ENCODE peak calls at places on chromosome 11, in seven cellular contexts. F is fibroblast of the aortic adventitia; T is prostate gland; N is OCI-LY7; R is naive thymus-derived CD8-positive, alpha-beta T cell; K is COR-L47; M is stimulated activated CD8-positive, alpha-beta memory T cell treated with anti-CD3 and anti-CD28 coated beads, Interleukin-15, amount 100 ng/mL, for 4 hours. Y is an unnamed sample.
A peak's percentile ranks its signal among the peaks of the same experiment; 100 is the strongest.

GRCh38 chr11:93528757-93529639 is 14.2 kb downstream of the SMCO4 start:
- DNase-seq in F (no peak), T (peak; percentile 28), N (no peak), R (no peak), K (peak; percentile 8), M (no peak), Y (no peak)

GRCh38 chr11:41459602-41460405 is at the start of gene LRRC4C:
- DNase-seq in F (no peak), T (no peak), N (no peak), R (no peak), K (no peak), M (no peak), Y (no peak)

GRCh38 chr11:47907499-47907898 is 59.3 kb upstream of the NUP160 start:
- DNase-seq in F (peak; percentile 70), T (no peak), N (no peak), R (no peak), K (no peak), M (no peak), Y (no peak)

GRCh38 chr11:75105462-75105925 is 8.8 kb upstream of the OR2AT4 start:
- DNase-seq in F (peak; percentile 47), T (no peak), N (no peak), R (no peak), K (peak; percentile 6), M (no peak), Y (no peak)

GRCh38 chr11:33737362-33737821 is 1.2 kb upstream of the CD59 start:
- DNase-seq in F (no peak), T (no peak), N (no peak), R (no peak), K (no peak), M (no peak), Y (no peak)

GRCh38 chr11:73586791-73587190 is 11.1 kb downstream of the FAM168A start:
- DNase-seq in F (no peak), T (no peak), N (no peak), R (no peak), K (no peak), M (no peak), Y (no peak)

GRCh38 chr11:121420398-121420797 is 31.7 kb upstream of the SORL1 start:
- DNase-seq in F (no peak), T (no peak), N (no peak), R (no peak), K (no peak), M (no peak), Y (no peak)

GRCh38 chr11:5257296-5257695 is 2.7 kb upstream of the HBG2 start:
- DNase-seq in F (no peak), T (no peak), N (no peak), R (no peak), K (no peak), M (no peak), Y (no peak)

GRCh38 chr11:22130462-22131053 is 62.3 kb upstream of the ANO5 start:
- DNase-seq in F (no peak), T (no peak), N (peak; percentile 1), R (no peak), K (peak; percentile 34), M (no peak), Y (peak; percentile 69)

GRCh38 chr11:58573451-58574104 is 2.1 kb downstream of the LPXN start:
- DNase-seq in F (peak; percentile 89), T (peak; percentile 50), N (peak; percentile 78), R (no peak), K (no peak), M (peak; percentile 21), Y (peak; percentile 78)

GRCh38 chr11:70478194-70478890 is 80.0 kb downstream of the CTTN start:
- DNase-seq in F (no peak), T (no peak), N (no peak), R (no peak), K (no peak), M (no peak), Y (no peak)

GRCh38 chr11:70087446-70088167 is 9.5 kb downstream of the ANO1 start:
- DNase-seq in F (no peak), T (no peak), N (no peak), R (no peak), K (no peak), M (no peak), Y (no peak)

GRCh38 chr11:44607324-44607962 is 42.0 kb downstream of the CD82 start:
- DNase-seq in F (no peak), T (no peak), N (no peak), R (no peak), K (no peak), M (no peak), Y (no peak)

GRCh38 chr11:2825886-2826678 is 59.5 kb downstream of the CDKN1C start:
- DNase-seq in F (peak; percentile 97), T (peak; percentile 82), N (no peak), R (no peak), K (no peak), M (no peak), Y (no peak)

GRCh38 chr11:61372659-61373058 is 10.5 kb downstream of the TMEM138 start:
- DNase-seq in F (no peak), T (no peak), N (no peak), R (no peak), K (no peak), M (no peak), Y (no peak)

GRCh38 chr11:92349478-92350156 is 125.0 kb downstream of the FAT3 start:
- DNase-seq in F (no peak), T (no peak), N (no peak), R (no peak), K (no peak), M (no peak), Y (no peak)

GRCh38 chr11:108958446-108959123 is 293.7 kb downstream of the DDX10 start:
- DNase-seq in F (peak; percentile 39), T (no peak), N (no peak), R (no peak), K (no peak), M (no peak), Y (no peak)

GRCh38 chr11:83151274-83151977 is 5.5 kb upstream of the PCF11 start:
- DNase-seq in F (no peak), T (no peak), N (peak; percentile 61), R (no peak), K (no peak), M (no peak), Y (peak; percentile 58)

GRCh38 chr11:110087820-110088534 is 5.2 kb upstream of the ZC3H12C start:
- DNase-seq in F (peak; percentile 40), T (no peak), N (no peak), R (no peak), K (no peak), M (no peak), Y (no peak)

GRCh38 chr11:116500002-116500832 is 272.6 kb downstream of the BUD13 start:
- DNase-seq in F (no peak), T (no peak), N (no peak), R (no peak), K (no peak), M (no peak), Y (no peak)

Y was measured in Karpas-422.